ENCODE peak calls at places on chromosomes 16 and 17, in four cellular contexts. E is GM12878, F is HepG2, T is SK-N-SH. A is an unnamed sample.

GRCh38 chr16:265711-266110 is 10.0 kb downstream of the RGS11 start:
- DNase-seq in E (no peak), F (no peak), T (peak; percentile 23), A (no peak)

GRCh38 chr17:81323411-81323868 is 28.3 kb upstream of the SLC38A10 start:
- DNase-seq in E (no peak), F (no peak), T (peak; percentile 86), A (no peak)

GRCh38 chr16:61892531-61892930 is 143.7 kb downstream of the CDH8 start:
- DNase-seq in E (no peak), F (no peak), T (no peak), A (no peak)

GRCh38 chr16:12252616-12253015 is 276.1 kb downstream of the SNX29 start:
- DNase-seq in E (no peak), F (no peak), T (no peak), A (no peak)

GRCh38 chr16:53458623-53459022 is 24.4 kb downstream of the RBL2 start:
- DNase-seq in E (no peak), F (no peak), T (no peak), A (no peak)

GRCh38 chr17:47941998-47942490 is 673 bp downstream of the PNPO start:
- DNase-seq in E (no peak), F (peak; percentile 71), T (peak; percentile 48), A (no peak)

GRCh38 chr17:48546924-48547838 is 2.3 kb upstream of the HOXB2 start:
- DNase-seq in E (no peak), F (no peak), T (no peak), A (no peak)

GRCh38 chr17:19370493-19370960 is 7.8 kb upstream of the MAPK7 start:
- DNase-seq in E (no peak), F (no peak), T (no peak), A (no peak)

GRCh38 chr16:50273888-50274770 is 7.8 kb downstream of the ADCY7 start:
- DNase-seq in E (peak; percentile 64), F (no peak), T (no peak), A (no peak)

GRCh38 chr16:74448990-74449389 is 27.7 kb upstream of the CLEC18B start:
- DNase-seq in E (no peak), F (no peak), T (no peak), A (peak; percentile 73)

GRCh38 chr16:53041196-53041977 is 11.3 kb downstream of the CHD9NB start:
- DNase-seq in E (no peak), F (peak; percentile 39), T (no peak), A (no peak)

GRCh38 chr17:35489944-35490343 is 41.4 kb upstream of the SLFN13 start:
- DNase-seq in E (no peak), F (no peak), T (no peak), A (no peak)

GRCh38 chr17:64278614-64279013 is 15.6 kb upstream of the TEX2 start:
- DNase-seq in E (no peak), F (no peak), T (no peak), A (no peak)

GRCh38 chr17:7801582-7801981 is 32.4 kb upstream of the KDM6B start:
- DNase-seq in E (no peak), F (no peak), T (no peak), A (no peak)

GRCh38 chr17:34581446-34582184 is 2.2 kb downstream of the TMEM132E start:
- DNase-seq in E (no peak), F (no peak), T (peak; percentile 70), A (no peak)

GRCh38 chr17:73613271-73613941 is 30.8 kb downstream of the SDK2 start:
- DNase-seq in E (no peak), F (no peak), T (peak; percentile 56), A (no peak)

GRCh38 chr17:16293918-16294317 is 59.4 kb downstream of the CENPV start:
- DNase-seq in E (no peak), F (no peak), T (no peak), A (no peak)

GRCh38 chr16:27245276-27246231 is 23.0 kb downstream of the NSMCE1 start:
- DNase-seq in E (no peak), F (no peak), T (no peak), A (peak; percentile 90)

GRCh38 chr17:2092253-2092652 is 37.4 kb downstream of the HIC1 start:
- DNase-seq in E (no peak), F (no peak), T (no peak), A (no peak)

GRCh38 chr16:66451548-66451947 is 24.5 kb downstream of the BEAN1 start:
- DNase-seq in E (no peak), F (no peak), T (no peak), A (no peak)

GRCh38 chr17:77829871-77830799 is 128.4 kb upstream of the TNRC6C start:
- DNase-seq in E (no peak), F (no peak), T (peak; percentile 47), A (no peak)

GRCh38 chr17:28597606-28598383 is 1.0 kb downstream of the SPAG5 start:
- DNase-seq in E (no peak), F (peak; percentile 17), T (no peak), A (no peak)

GRCh38 chr16:75093598-75094540 is 22.7 kb downstream of the LDHD start:
- DNase-seq in E (no peak), F (no peak), T (no peak), A (no peak)

GRCh38 chr17:50939795-50940684 is 73.9 kb upstream of the TOB1 start:
- DNase-seq in E (no peak), F (peak; percentile 63), T (no peak), A (no peak)

GRCh38 chr17:68694791-68695485 is 93.8 kb upstream of the FAM20A start:
- DNase-seq in E (no peak), F (no peak), T (no peak), A (no peak)

GRCh38 chr16:66484453-66485213 is 57.5 kb downstream of the BEAN1 start:
- DNase-seq in E (no peak), F (no peak), T (no peak), A (peak; percentile 19)

GRCh38 chr17:2053380-2054261 is 1.3 kb upstream of the HIC1 start:
- DNase-seq in E (no peak), F (peak; percentile 49), T (peak; percentile 68), A (peak; percentile 68)

GRCh38 chr16:85678821-85679220 is 9.9 kb downstream of the GINS2 start:
- DNase-seq in E (no peak), F (no peak), T (no peak), A (no peak)

GRCh38 chr16:12629271-12629670 is 174.4 kb downstream of the CPPED1 start:
- DNase-seq in E (no peak), F (no peak), T (no peak), A (peak; percentile 67)

GRCh38 chr17:66990047-66990446 is 25.5 kb downstream of the CACNG4 start:
- DNase-seq in E (no peak), F (no peak), T (no peak), A (no peak)

GRCh38 chr16:50182441-50182840 is 29.3 kb downstream of the TENT4B start:
- DNase-seq in E (no peak), F (no peak), T (no peak), A (no peak)

GRCh38 chr16:89119161-89119621 is 25.5 kb downstream of the ACSF3 start:
- DNase-seq in E (no peak), F (no peak), T (no peak), A (no peak)

DNA sequence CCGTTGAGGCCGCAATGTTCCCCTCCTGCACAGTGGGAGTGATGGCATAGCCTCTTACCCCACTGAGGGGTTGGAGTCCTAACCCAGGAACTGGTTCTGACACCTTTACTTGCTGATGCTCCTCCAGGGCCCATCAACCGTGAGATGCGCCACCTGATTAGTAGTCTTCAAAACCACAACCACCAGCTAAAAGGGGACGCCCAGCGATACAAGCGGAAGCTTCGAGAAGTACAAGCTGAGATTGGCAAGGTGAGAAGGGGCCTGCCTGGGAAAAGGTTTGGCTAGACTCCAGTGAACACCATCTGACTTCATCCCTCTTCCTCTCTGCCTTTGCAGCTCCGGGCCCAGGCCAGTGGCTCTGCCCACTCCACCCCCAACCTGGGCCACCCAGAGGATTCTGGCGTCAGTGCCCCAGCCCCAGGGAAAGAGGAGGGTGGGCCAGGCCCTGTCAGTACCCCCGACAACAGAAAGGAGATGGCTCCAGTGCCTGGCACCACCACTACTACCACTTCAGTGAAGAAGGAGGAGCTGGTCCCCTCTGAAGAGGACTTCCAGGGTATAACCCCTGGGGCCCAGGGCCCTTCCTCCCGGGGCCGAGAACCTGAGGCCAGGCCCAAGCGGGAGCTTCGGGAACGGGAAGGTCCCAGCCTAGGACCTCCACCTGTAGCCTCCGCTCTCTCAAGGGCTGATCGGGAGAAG is 5.8 kb downstream of the RNF40 start:
- DNase-seq in E (no peak), F (no peak), T (no peak), A (no peak)
- TF ChIP-seq PBX3 in E (no peak), F (no peak), T (no peak), A (no peak)

DNA sequence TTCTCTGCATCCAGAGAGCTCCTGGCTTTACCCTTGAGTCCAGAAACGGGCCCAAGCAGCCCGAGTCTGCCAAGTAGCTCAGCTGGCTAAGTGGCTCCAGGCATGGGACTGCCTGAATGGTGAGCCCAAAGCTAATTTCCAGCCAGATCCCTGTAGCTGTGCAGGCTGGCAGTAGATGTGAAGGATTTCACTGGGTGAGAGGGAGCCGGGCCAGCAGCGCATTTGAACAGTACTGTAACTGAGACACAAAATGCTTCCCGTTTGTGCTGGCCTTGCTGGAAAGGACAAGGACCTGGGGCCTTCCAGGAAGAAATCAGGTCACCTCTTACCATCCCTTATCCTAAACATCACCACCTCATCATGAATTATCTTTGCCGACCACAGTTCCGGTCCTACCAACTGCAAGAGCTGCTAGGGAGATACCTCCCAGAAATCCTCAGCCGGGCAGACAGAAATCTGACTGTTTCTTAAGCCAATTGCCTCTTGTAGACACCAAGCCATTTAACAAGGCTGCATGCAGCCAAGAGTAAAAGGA is 3.7 kb downstream of the TIMP2 start:
- DNase-seq in E (no peak), F (no peak), T (peak; percentile 73), A (no peak)
- TF ChIP-seq PBX3 in E (no peak), F (no peak), T (no peak), A (no peak)

DNA sequence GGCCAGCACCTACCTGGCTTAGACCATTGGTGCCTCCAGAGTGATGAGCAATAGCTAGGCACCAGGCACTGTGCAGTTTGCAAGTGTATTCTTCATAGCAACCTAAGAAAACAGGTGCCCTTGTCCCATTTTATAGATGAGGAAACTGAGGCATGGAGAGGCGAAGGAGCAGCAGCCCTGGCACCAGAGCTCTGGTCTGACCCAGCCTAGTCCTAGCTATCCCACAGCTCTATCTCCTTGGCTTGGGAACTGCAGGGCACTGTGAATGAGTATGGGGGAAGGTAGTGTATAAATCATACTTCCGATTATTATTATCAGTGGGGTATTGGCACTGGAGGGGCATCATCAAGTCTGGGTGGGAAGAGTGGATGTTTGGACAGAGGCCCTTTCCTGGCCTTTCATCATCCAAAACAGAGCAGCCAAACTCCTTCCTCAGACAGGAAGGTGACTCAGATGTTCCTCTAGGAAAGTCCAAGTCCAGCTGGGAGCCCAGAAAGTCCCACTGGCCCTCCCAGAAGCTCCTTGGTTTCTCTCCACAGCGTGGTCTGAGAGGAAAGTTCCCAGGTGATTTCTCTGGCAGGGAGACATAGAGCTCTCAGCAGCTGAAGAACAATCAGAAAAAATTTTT is 32.0 kb upstream of the PLLP start:
- DNase-seq in E (no peak), F (no peak), T (no peak), A (peak; percentile 68)
- TF ChIP-seq PBX3 in E (no peak), F (no peak), T (peak; percentile 41), A (no peak)

GRCh38 chr17:10610821-10611323 is 46.2 kb downstream of the MYH3 start:
- DNase-seq in E (no peak), F (no peak), T (no peak), A (no peak)

GRCh38 chr17:10613775-10614513 is 43.2 kb downstream of the MYH3 start:
- DNase-seq in E (no peak), F (no peak), T (no peak), A (no peak)

GRCh38 chr17:10616502-10617119 is 40.5 kb downstream of the MYH3 start:
- DNase-seq in E (no peak), F (peak; percentile 69), T (peak; percentile 80), A (peak; percentile 91)

GRCh38 chr17:10614536-10615155 is 42.5 kb downstream of the MYH3 start:
- DNase-seq in E (no peak), F (peak; percentile 45), T (peak; percentile 69), A (peak; percentile 61)

GRCh38 chr17:10612957-10613744 is 44.0 kb downstream of the MYH3 start:
- DNase-seq in E (no peak), F (no peak), T (no peak), A (no peak)
- TF ChIP-seq PBX3 in E (no peak), F (no peak), T (no peak), A (no peak)

A was measured in A549.